ENCODE peak calls at places on chromosomes 2 and 18, in six cellular contexts. V is H9, Y is OCI-LY7, J is transverse colon, G is neural progenitor cell, Q is endodermal cell. E is an unnamed sample.

GRCh38 chr2:229282758-229283546 is 11.9 kb upstream of the PID1 start:
- DNase-seq in V (no peak), Y (no peak), J (peak), G (no peak), Q (no peak), E (no peak)

GRCh38 chr2:178397002-178397605 is 53.9 kb downstream of the PRKRA start:
- DNase-seq in V (no peak), Y (peak), J (no peak), G (peak), Q (no peak), E (peak)

GRCh38 chr18:76819411-76820136 is 2.8 kb upstream of the ZNF236 start:
- DNase-seq in V (no peak), Y (no peak), J (no peak), G (no peak), Q (no peak), E (no peak)

GRCh38 chr2:128779301-128780095 is 460.8 kb upstream of the HS6ST1 start:
- DNase-seq in V (peak), Y (no peak), J (no peak), G (no peak), Q (no peak), E (no peak)

GRCh38 chr2:233430091-233430490 is 75.8 kb downstream of the DGKD start:
- DNase-seq in V (no peak), Y (no peak), J (no peak), G (no peak), Q (no peak), E (no peak)

GRCh38 chr2:228848638-228849037 is 422.4 kb downstream of the PID1 start:
- DNase-seq in V (no peak), Y (no peak), J (no peak), G (no peak), Q (no peak), E (no peak)

GRCh38 chr18:45374878-45375630 is 240.2 kb upstream of the SLC14A2 start:
- DNase-seq in V (no peak), Y (no peak), J (no peak), G (no peak), Q (no peak), E (peak)

GRCh38 chr2:35116151-35116550 is 1239.4 kb upstream of the CRIM1 start:
- DNase-seq in V (no peak), Y (no peak), J (no peak), G (no peak), Q (peak), E (no peak)

GRCh38 chr2:95530734-95531133 is 46.2 kb upstream of the TRIM43B start:
- DNase-seq in V (no peak), Y (no peak), J (no peak), G (no peak), Q (no peak), E (no peak)

DNA sequence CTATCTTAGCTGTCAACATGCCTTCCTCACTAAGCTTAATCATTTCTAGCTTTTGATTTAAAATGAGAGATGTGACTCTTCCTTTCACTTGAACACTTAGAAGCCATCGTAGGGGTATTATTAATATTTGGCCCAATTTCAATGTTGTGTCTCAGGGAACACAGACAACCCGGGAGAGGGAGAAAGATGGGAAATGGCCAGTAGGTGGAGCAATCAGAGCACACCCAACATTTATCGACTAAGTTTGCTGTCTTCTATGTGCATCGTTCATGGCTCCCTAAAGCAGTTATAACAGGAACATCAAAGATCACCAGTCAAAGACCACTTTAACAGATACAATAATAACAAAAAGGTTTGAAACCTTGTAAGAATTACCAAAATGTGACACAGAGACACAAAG is 110.2 kb downstream of the OLA1 start:
- DNase-seq in V (no peak), Y (peak), J (no peak), G (no peak), Q (peak), E (no peak)
- TF ChIP-seq CTCF in V (peak), Y (peak), J (no peak), G (peak), Q (peak), E (no peak)

GRCh38 chr2:143284087-143284675 is 155.0 kb downstream of the ARHGAP15 start:
- DNase-seq in V (no peak), Y (peak), J (no peak), G (peak), Q (peak), E (peak)

GRCh38 chr2:143280097-143280757 is 151.0 kb downstream of the ARHGAP15 start:
- DNase-seq in V (no peak), Y (no peak), J (no peak), G (no peak), Q (no peak), E (no peak)

GRCh38 chr2:143279672-143280071 is 150.5 kb downstream of the ARHGAP15 start:
- DNase-seq in V (no peak), Y (no peak), J (no peak), G (no peak), Q (no peak), E (no peak)

DNA sequence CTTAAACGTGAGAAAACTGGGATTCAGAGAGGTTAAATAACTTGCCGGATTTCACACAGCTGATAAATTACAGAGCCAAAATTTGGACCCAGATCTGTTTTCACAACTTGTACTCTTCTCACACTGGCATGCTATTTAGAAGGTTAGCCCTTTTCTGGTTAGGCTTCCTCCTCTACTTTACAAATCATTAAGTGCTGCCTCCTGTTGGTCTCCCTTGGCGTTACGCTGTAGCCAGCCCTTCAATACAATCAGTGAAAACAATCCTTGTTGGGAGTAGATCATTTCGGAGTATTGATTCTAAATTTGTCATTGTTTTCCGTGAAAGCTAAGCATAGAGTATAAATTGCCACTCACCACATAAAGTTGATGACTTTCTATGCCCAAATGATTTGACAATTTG is 153.5 kb downstream of the ARHGAP15 start:
- DNase-seq in V (peak), Y (no peak), J (no peak), G (peak), Q (peak), E (no peak)
- TF ChIP-seq CTCF in V (peak), Y (peak), J (no peak), G (peak), Q (peak), E (no peak)

GRCh38 chr2:20617892-20618467 is 32.9 kb downstream of the HS1BP3 start:
- DNase-seq in V (no peak), Y (no peak), J (peak), G (peak), Q (peak), E (peak)
- TF ChIP-seq CTCF in V (no peak), Y (no peak), J (peak), G (no peak), Q (peak), E (peak)

DNA sequence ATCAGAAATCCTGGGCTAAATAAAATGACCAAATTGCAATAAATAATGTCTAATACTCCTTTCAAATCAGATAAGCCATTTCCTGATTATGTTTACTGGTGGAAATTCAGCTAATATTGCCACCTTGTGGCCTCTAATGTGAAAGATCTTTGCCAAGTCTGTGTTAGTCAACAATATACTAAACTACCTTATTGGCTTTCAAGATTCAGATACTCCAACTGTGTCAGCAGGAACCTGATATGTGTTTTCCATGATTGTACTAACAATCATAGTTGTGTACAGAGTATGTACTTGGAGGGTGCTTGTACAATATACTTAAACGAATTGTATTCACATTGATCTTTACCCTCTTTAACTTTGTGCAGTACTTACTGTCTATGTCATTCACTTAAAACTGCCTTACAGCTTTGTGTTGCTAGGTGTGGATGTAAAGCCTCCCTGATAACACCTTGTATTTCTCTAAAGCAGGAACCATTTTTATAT is 75.4 kb upstream of the C2orf15 start:
- DNase-seq in V (no peak), Y (peak), J (no peak), G (peak), Q (no peak), E (peak)
- TF ChIP-seq CTCF in V (peak), Y (peak), J (peak), G (peak), Q (peak), E (no peak)

E was measured in Calu3.